ENCODE peak calls at places on chromosomes 2 and 18, in eight cellular contexts. One of them, this sample, is unnamed.

GRCh38 chr2:120539937-120540718 is 194.2 kb downstream of the INHBB start:
- DNase-seq in LoVo: no peak
- DNase-seq in NCI-H345: peak
- DNase-seq in thoracic aorta: peak
- DNase-seq in fibroblast of lung: peak
- DNase-seq in MV-4-11: peak
- DNase-seq in amniotic stem cell: peak
- DNase-seq in GM19239: no peak
- DNase-seq in this sample: peak

GRCh38 chr2:104856086-104856972 is 2.4 kb downstream of the POU3F3 start:
- DNase-seq in amniotic stem cell: no peak
- DNase-seq in thoracic aorta: no peak
- DNase-seq in LoVo: no peak
- DNase-seq in NCI-H345: peak
- DNase-seq in fibroblast of lung: peak
- DNase-seq in GM19239: no peak
- DNase-seq in MV-4-11: no peak
- DNase-seq in this sample: no peak

GRCh38 chr2:1680222-1681016 is 63.9 kb downstream of the PXDN start:
- DNase-seq in fibroblast of lung: no peak
- DNase-seq in NCI-H345: no peak
- DNase-seq in thoracic aorta: no peak
- DNase-seq in GM19239: no peak
- DNase-seq in MV-4-11: no peak
- DNase-seq in LoVo: no peak
- DNase-seq in amniotic stem cell: no peak
- DNase-seq in this sample: no peak

GRCh38 chr18:9104244-9104901 is 1.9 kb downstream of the NDUFV2 start:
- DNase-seq in thoracic aorta: no peak
- DNase-seq in GM19239: no peak
- DNase-seq in LoVo: no peak
- DNase-seq in MV-4-11: no peak
- DNase-seq in NCI-H345: no peak
- DNase-seq in amniotic stem cell: no peak
- DNase-seq in fibroblast of lung: no peak
- DNase-seq in this sample: no peak

GRCh38 chr2:240991378-240992263 is 6.8 kb upstream of the SNED1 start:
- DNase-seq in GM19239: no peak
- DNase-seq in fibroblast of lung: peak
- DNase-seq in LoVo: peak
- DNase-seq in amniotic stem cell: peak
- DNase-seq in thoracic aorta: peak
- DNase-seq in MV-4-11: peak
- DNase-seq in NCI-H345: peak
- DNase-seq in this sample: no peak

GRCh38 chr2:11270891-11271290 is 73.5 kb downstream of the ROCK2 start:
- DNase-seq in NCI-H345: no peak
- DNase-seq in GM19239: no peak
- DNase-seq in thoracic aorta: no peak
- DNase-seq in amniotic stem cell: no peak
- DNase-seq in fibroblast of lung: peak
- DNase-seq in LoVo: no peak
- DNase-seq in MV-4-11: peak
- DNase-seq in this sample: no peak

GRCh38 chr2:233449071-233449901 is 95.0 kb downstream of the DGKD start:
- DNase-seq in LoVo: no peak
- DNase-seq in thoracic aorta: no peak
- DNase-seq in NCI-H345: no peak
- DNase-seq in fibroblast of lung: peak
- DNase-seq in GM19239: no peak
- DNase-seq in amniotic stem cell: no peak
- DNase-seq in MV-4-11: no peak
- DNase-seq in this sample: no peak

GRCh38 chr2:102841107-102841840 is 79.4 kb downstream of the TMEM182 start:
- DNase-seq in LoVo: peak
- DNase-seq in amniotic stem cell: peak
- DNase-seq in fibroblast of lung: peak
- DNase-seq in GM19239: peak
- DNase-seq in MV-4-11: peak
- DNase-seq in thoracic aorta: no peak
- DNase-seq in NCI-H345: peak
- DNase-seq in this sample: no peak

GRCh38 chr18:80046431-80046830 is 12.2 kb downstream of the RBFA start:
- DNase-seq in fibroblast of lung: no peak
- DNase-seq in amniotic stem cell: no peak
- DNase-seq in thoracic aorta: no peak
- DNase-seq in GM19239: no peak
- DNase-seq in MV-4-11: no peak
- DNase-seq in NCI-H345: no peak
- DNase-seq in LoVo: no peak
- DNase-seq in this sample: no peak

GRCh38 chr2:69437751-69438154 is 518 bp upstream of the NFU1 start:
- DNase-seq in fibroblast of lung: no peak
- DNase-seq in LoVo: no peak
- DNase-seq in NCI-H345: peak
- DNase-seq in GM19239: no peak
- DNase-seq in MV-4-11: no peak
- DNase-seq in amniotic stem cell: no peak
- DNase-seq in thoracic aorta: peak
- DNase-seq in this sample: no peak

GRCh38 chr2:170324640-170325046 is 146.7 kb downstream of the MYO3B start:
- DNase-seq in GM19239: peak
- DNase-seq in fibroblast of lung: peak
- DNase-seq in NCI-H345: peak
- DNase-seq in MV-4-11: peak
- DNase-seq in amniotic stem cell: no peak
- DNase-seq in thoracic aorta: no peak
- DNase-seq in LoVo: peak
- DNase-seq in this sample: no peak

GRCh38 chr18:3869848-3870247 is 419.9 kb downstream of the TGIF1 start:
- DNase-seq in LoVo: peak
- DNase-seq in fibroblast of lung: peak
- DNase-seq in NCI-H345: peak
- DNase-seq in GM19239: no peak
- DNase-seq in amniotic stem cell: peak
- DNase-seq in MV-4-11: peak
- DNase-seq in thoracic aorta: no peak
- DNase-seq in this sample: no peak

GRCh38 chr2:45691152-45691551 is 39.7 kb downstream of the PRKCE start:
- DNase-seq in GM19239: no peak
- DNase-seq in MV-4-11: peak
- DNase-seq in amniotic stem cell: no peak
- DNase-seq in fibroblast of lung: no peak
- DNase-seq in LoVo: no peak
- DNase-seq in NCI-H345: no peak
- DNase-seq in thoracic aorta: no peak
- DNase-seq in this sample: no peak

GRCh38 chr2:42141687-42142475 is 27.3 kb upstream of the EML4 start:
- DNase-seq in fibroblast of lung: peak
- DNase-seq in LoVo: peak
- DNase-seq in NCI-H345: peak
- DNase-seq in GM19239: no peak
- DNase-seq in amniotic stem cell: peak
- DNase-seq in MV-4-11: peak
- DNase-seq in thoracic aorta: no peak
- DNase-seq in this sample: no peak

GRCh38 chr2:207428573-207428972 is 101.2 kb upstream of the CREB1 start:
- DNase-seq in thoracic aorta: no peak
- DNase-seq in amniotic stem cell: no peak
- DNase-seq in GM19239: no peak
- DNase-seq in NCI-H345: no peak
- DNase-seq in MV-4-11: no peak
- DNase-seq in LoVo: no peak
- DNase-seq in fibroblast of lung: no peak
- DNase-seq in this sample: no peak

GRCh38 chr2:85852979-85853498 is 35.8 kb downstream of the ST3GAL5 start:
- DNase-seq in fibroblast of lung: no peak
- DNase-seq in MV-4-11: peak
- DNase-seq in LoVo: no peak
- DNase-seq in NCI-H345: no peak
- DNase-seq in amniotic stem cell: no peak
- DNase-seq in thoracic aorta: no peak
- DNase-seq in GM19239: no peak
- DNase-seq in this sample: peak

GRCh38 chr2:98869272-98869641 is 66.8 kb downstream of the CRACDL start:
- DNase-seq in amniotic stem cell: no peak
- DNase-seq in fibroblast of lung: no peak
- DNase-seq in NCI-H345: peak
- DNase-seq in thoracic aorta: no peak
- DNase-seq in GM19239: no peak
- DNase-seq in LoVo: peak
- DNase-seq in MV-4-11: no peak
- DNase-seq in this sample: peak

GRCh38 chr2:185475868-185476267 is 262.7 kb upstream of the FSIP2 start:
- DNase-seq in MV-4-11: no peak
- DNase-seq in GM19239: no peak
- DNase-seq in fibroblast of lung: no peak
- DNase-seq in NCI-H345: no peak
- DNase-seq in amniotic stem cell: no peak
- DNase-seq in thoracic aorta: no peak
- DNase-seq in LoVo: no peak
- DNase-seq in this sample: no peak

GRCh38 chr2:142290931-142291330 is 160.1 kb upstream of the LRP1B start:
- DNase-seq in GM19239: no peak
- DNase-seq in MV-4-11: no peak
- DNase-seq in thoracic aorta: no peak
- DNase-seq in NCI-H345: peak
- DNase-seq in fibroblast of lung: peak
- DNase-seq in amniotic stem cell: no peak
- DNase-seq in LoVo: no peak
- DNase-seq in this sample: no peak

GRCh38 chr2:110858135-110858737 is 125.9 kb downstream of the ACOXL start:
- DNase-seq in amniotic stem cell: no peak
- DNase-seq in MV-4-11: no peak
- DNase-seq in GM19239: no peak
- DNase-seq in thoracic aorta: no peak
- DNase-seq in fibroblast of lung: no peak
- DNase-seq in LoVo: no peak
- DNase-seq in NCI-H345: peak
- DNase-seq in this sample: no peak

GRCh38 chr2:45009928-45010705 is 865 bp upstream of the SIX2 start:
- DNase-seq in MV-4-11: no peak
- DNase-seq in fibroblast of lung: peak
- DNase-seq in amniotic stem cell: peak
- DNase-seq in NCI-H345: no peak
- DNase-seq in thoracic aorta: peak
- DNase-seq in GM19239: no peak
- DNase-seq in LoVo: no peak
- DNase-seq in this sample: peak

GRCh38 chr2:11212645-11213044 is 57.4 kb downstream of the SLC66A3 start:
- DNase-seq in GM19239: no peak
- DNase-seq in NCI-H345: no peak
- DNase-seq in amniotic stem cell: no peak
- DNase-seq in thoracic aorta: no peak
- DNase-seq in fibroblast of lung: peak
- DNase-seq in LoVo: no peak
- DNase-seq in MV-4-11: no peak
- DNase-seq in this sample: no peak

GRCh38 chr2:61426267-61426897 is 44.5 kb downstream of the USP34 start:
- DNase-seq in amniotic stem cell: no peak
- DNase-seq in LoVo: peak
- DNase-seq in NCI-H345: no peak
- DNase-seq in GM19239: peak
- DNase-seq in thoracic aorta: no peak
- DNase-seq in fibroblast of lung: no peak
- DNase-seq in MV-4-11: peak
- DNase-seq in this sample: no peak

GRCh38 chr18:67518566-67518965 is 2.0 kb upstream of the DSEL start:
- DNase-seq in thoracic aorta: no peak
- DNase-seq in amniotic stem cell: no peak
- DNase-seq in fibroblast of lung: no peak
- DNase-seq in NCI-H345: no peak
- DNase-seq in MV-4-11: no peak
- DNase-seq in GM19239: no peak
- DNase-seq in LoVo: no peak
- DNase-seq in this sample: no peak

GRCh38 chr2:216860738-216861137 is 874 bp upstream of the TNP1 start:
- DNase-seq in amniotic stem cell: no peak
- DNase-seq in GM19239: no peak
- DNase-seq in fibroblast of lung: peak
- DNase-seq in LoVo: no peak
- DNase-seq in NCI-H345: peak
- DNase-seq in MV-4-11: no peak
- DNase-seq in thoracic aorta: no peak
- DNase-seq in this sample: no peak

GRCh38 chr2:230904856-230905447 is 20.1 kb downstream of the GPR55 start:
- DNase-seq in GM19239: no peak
- DNase-seq in MV-4-11: no peak
- DNase-seq in NCI-H345: no peak
- DNase-seq in amniotic stem cell: no peak
- DNase-seq in fibroblast of lung: no peak
- DNase-seq in LoVo: no peak
- DNase-seq in thoracic aorta: no peak
- DNase-seq in this sample: peak

GRCh38 chr2:237414056-237414661 is at the start of gene COL6A3:
- DNase-seq in amniotic stem cell: peak
- DNase-seq in MV-4-11: no peak
- DNase-seq in NCI-H345: no peak
- DNase-seq in LoVo: no peak
- DNase-seq in GM19239: no peak
- DNase-seq in thoracic aorta: no peak
- DNase-seq in fibroblast of lung: peak
- DNase-seq in this sample: no peak

GRCh38 chr2:207876834-207877535 is 107.3 kb upstream of the FZD5 start:
- DNase-seq in MV-4-11: peak
- DNase-seq in thoracic aorta: no peak
- DNase-seq in amniotic stem cell: no peak
- DNase-seq in NCI-H345: no peak
- DNase-seq in fibroblast of lung: no peak
- DNase-seq in LoVo: no peak
- DNase-seq in GM19239: no peak
- DNase-seq in this sample: no peak